ENCODE peak calls at places on chromosome 17, in eight cellular contexts. One of them, this sample, is unnamed.

GRCh38 chr17:45333702-45334092 is 16.9 kb upstream of the MAP3K14 start:
- DNase-seq in GM20000: no peak
- DNase-seq in heart left ventricle: no peak
- DNase-seq in fibroblast of mammary gland: no peak
- DNase-seq in epithelial cell of proximal tubule: no peak
- DNase-seq in Panc1: no peak
- DNase-seq in nephron progenitor cell: no peak
- DNase-seq in thyroid gland: no peak
- DNase-seq in this sample: no peak

GRCh38 chr17:11459780-11460426 is 138.4 kb upstream of the DNAH9 start:
- DNase-seq in GM20000: no peak
- DNase-seq in heart left ventricle: no peak
- DNase-seq in fibroblast of mammary gland: no peak
- DNase-seq in epithelial cell of proximal tubule: no peak
- DNase-seq in Panc1: no peak
- DNase-seq in nephron progenitor cell: no peak
- DNase-seq in thyroid gland: no peak
- DNase-seq in this sample: no peak

GRCh38 chr17:29205047-29205446 is 24.8 kb upstream of the MYO18A start:
- DNase-seq in GM20000: no peak
- DNase-seq in heart left ventricle: no peak
- DNase-seq in fibroblast of mammary gland: no peak
- DNase-seq in epithelial cell of proximal tubule: no peak
- DNase-seq in Panc1: no peak
- DNase-seq in nephron progenitor cell: no peak
- DNase-seq in thyroid gland: no peak
- DNase-seq in this sample: no peak

GRCh38 chr17:30449480-30449879 is 27.7 kb upstream of the GOSR1 start:
- DNase-seq in GM20000: no peak
- DNase-seq in heart left ventricle: no peak
- DNase-seq in fibroblast of mammary gland: peak; percentile 6
- DNase-seq in epithelial cell of proximal tubule: no peak
- DNase-seq in Panc1: no peak
- DNase-seq in nephron progenitor cell: no peak
- DNase-seq in thyroid gland: peak; percentile 51
- DNase-seq in this sample: no peak

GRCh38 chr17:17781591-17782424 is 55.0 kb downstream of the SREBF1 start:
- DNase-seq in GM20000: peak; percentile 56
- DNase-seq in heart left ventricle: peak; percentile 90
- DNase-seq in fibroblast of mammary gland: peak; percentile 48
- DNase-seq in epithelial cell of proximal tubule: no peak
- DNase-seq in Panc1: no peak
- DNase-seq in nephron progenitor cell: peak; percentile 73
- DNase-seq in thyroid gland: peak; percentile 95
- DNase-seq in this sample: peak; percentile 54

GRCh38 chr17:48577946-48578615 is at the start of gene HOXB4:
- DNase-seq in GM20000: peak; percentile 91
- DNase-seq in heart left ventricle: peak; percentile 70
- DNase-seq in fibroblast of mammary gland: peak; percentile 77
- DNase-seq in epithelial cell of proximal tubule: no peak
- DNase-seq in Panc1: no peak
- DNase-seq in nephron progenitor cell: peak; percentile 80
- DNase-seq in thyroid gland: peak; percentile 41
- DNase-seq in this sample: peak; percentile 84

GRCh38 chr17:76246080-76247066 is 6.1 kb upstream of the RNF157 start:
- DNase-seq in GM20000: peak; percentile 90
- DNase-seq in heart left ventricle: no peak
- DNase-seq in fibroblast of mammary gland: peak; percentile 78
- DNase-seq in epithelial cell of proximal tubule: no peak
- DNase-seq in Panc1: no peak
- DNase-seq in nephron progenitor cell: peak; percentile 38
- DNase-seq in thyroid gland: peak; percentile 19
- DNase-seq in this sample: peak; percentile 86

GRCh38 chr17:5635949-5636348 is 51.6 kb upstream of the NLRP1 start:
- DNase-seq in GM20000: no peak
- DNase-seq in heart left ventricle: no peak
- DNase-seq in fibroblast of mammary gland: no peak
- DNase-seq in epithelial cell of proximal tubule: no peak
- DNase-seq in Panc1: no peak
- DNase-seq in nephron progenitor cell: no peak
- DNase-seq in thyroid gland: no peak
- DNase-seq in this sample: no peak

GRCh38 chr17:4004517-4005295 is 40.5 kb upstream of the ATP2A3 start:
- DNase-seq in GM20000: peak; percentile 91
- DNase-seq in heart left ventricle: peak; percentile 54
- DNase-seq in fibroblast of mammary gland: peak; percentile 12
- DNase-seq in epithelial cell of proximal tubule: no peak
- DNase-seq in Panc1: no peak
- DNase-seq in nephron progenitor cell: peak; percentile 82
- DNase-seq in thyroid gland: peak; percentile 54
- DNase-seq in this sample: peak; percentile 62

GRCh38 chr17:60630352-60630751 is 30.4 kb downstream of the PPM1D start:
- DNase-seq in GM20000: no peak
- DNase-seq in heart left ventricle: no peak
- DNase-seq in fibroblast of mammary gland: peak; percentile 58
- DNase-seq in epithelial cell of proximal tubule: no peak
- DNase-seq in Panc1: no peak
- DNase-seq in nephron progenitor cell: no peak
- DNase-seq in thyroid gland: peak; percentile 21
- DNase-seq in this sample: no peak

GRCh38 chr17:55720917-55721836 is 1.5 kb downstream of the TMEM100 start:
- DNase-seq in GM20000: no peak
- DNase-seq in heart left ventricle: no peak
- DNase-seq in fibroblast of mammary gland: no peak
- DNase-seq in epithelial cell of proximal tubule: no peak
- DNase-seq in Panc1: no peak
- DNase-seq in nephron progenitor cell: no peak
- DNase-seq in thyroid gland: no peak
- DNase-seq in this sample: no peak

GRCh38 chr17:9206989-9207317 is 185.6 kb downstream of the NTN1 start:
- DNase-seq in GM20000: no peak
- DNase-seq in heart left ventricle: peak; percentile 15
- DNase-seq in fibroblast of mammary gland: peak; percentile 18
- DNase-seq in epithelial cell of proximal tubule: no peak
- DNase-seq in Panc1: no peak
- DNase-seq in nephron progenitor cell: no peak
- DNase-seq in thyroid gland: no peak
- DNase-seq in this sample: no peak

GRCh38 chr17:74190807-74191206 is 12.7 kb upstream of the RPL38 start:
- DNase-seq in GM20000: no peak
- DNase-seq in heart left ventricle: no peak
- DNase-seq in fibroblast of mammary gland: peak; percentile 29
- DNase-seq in epithelial cell of proximal tubule: no peak
- DNase-seq in Panc1: no peak
- DNase-seq in nephron progenitor cell: peak; percentile 76
- DNase-seq in thyroid gland: peak; percentile 23
- DNase-seq in this sample: no peak

GRCh38 chr17:29131814-29132682 is 48.1 kb downstream of the MYO18A start:
- DNase-seq in GM20000: no peak
- DNase-seq in heart left ventricle: no peak
- DNase-seq in fibroblast of mammary gland: peak; percentile 96
- DNase-seq in epithelial cell of proximal tubule: no peak
- DNase-seq in Panc1: no peak
- DNase-seq in nephron progenitor cell: no peak
- DNase-seq in thyroid gland: no peak
- DNase-seq in this sample: no peak

GRCh38 chr17:80780381-80781187 is 211.1 kb upstream of the CHMP6 start:
- DNase-seq in GM20000: peak; percentile 83
- DNase-seq in heart left ventricle: no peak
- DNase-seq in fibroblast of mammary gland: peak; percentile 77
- DNase-seq in epithelial cell of proximal tubule: no peak
- DNase-seq in Panc1: no peak
- DNase-seq in nephron progenitor cell: no peak
- DNase-seq in thyroid gland: no peak
- DNase-seq in this sample: peak; percentile 63

GRCh38 chr17:28193241-28193640 is 125.8 kb upstream of the TMEM97 start:
- DNase-seq in GM20000: no peak
- DNase-seq in heart left ventricle: peak; percentile 32
- DNase-seq in fibroblast of mammary gland: no peak
- DNase-seq in epithelial cell of proximal tubule: no peak
- DNase-seq in Panc1: no peak
- DNase-seq in nephron progenitor cell: no peak
- DNase-seq in thyroid gland: peak; percentile 36
- DNase-seq in this sample: no peak

GRCh38 chr17:45147581-45148182 is 593 bp upstream of the HEXIM1 start:
- DNase-seq in GM20000: peak; percentile 79
- DNase-seq in heart left ventricle: peak; percentile 85
- DNase-seq in fibroblast of mammary gland: peak; percentile 95
- DNase-seq in epithelial cell of proximal tubule: peak; percentile 86
- DNase-seq in Panc1: peak; percentile 85
- DNase-seq in nephron progenitor cell: peak; percentile 78
- DNase-seq in thyroid gland: peak; percentile 71
- DNase-seq in this sample: peak; percentile 88

GRCh38 chr17:28698253-28698941 is 13.3 kb downstream of the PROCA1 start:
- DNase-seq in GM20000: no peak
- DNase-seq in heart left ventricle: no peak
- DNase-seq in fibroblast of mammary gland: peak; percentile 37
- DNase-seq in epithelial cell of proximal tubule: peak; percentile 83
- DNase-seq in Panc1: no peak
- DNase-seq in nephron progenitor cell: no peak
- DNase-seq in thyroid gland: no peak
- DNase-seq in this sample: no peak

GRCh38 chr17:40071720-40072480 is 9.1 kb downstream of the THRA start:
- DNase-seq in GM20000: no peak
- DNase-seq in heart left ventricle: peak; percentile 86
- DNase-seq in fibroblast of mammary gland: no peak
- DNase-seq in epithelial cell of proximal tubule: no peak
- DNase-seq in Panc1: no peak
- DNase-seq in nephron progenitor cell: no peak
- DNase-seq in thyroid gland: peak; percentile 94
- DNase-seq in this sample: no peak

GRCh38 chr17:65984299-65984698 is 207.6 kb downstream of the CEP112 start:
- DNase-seq in GM20000: no peak
- DNase-seq in heart left ventricle: no peak
- DNase-seq in fibroblast of mammary gland: peak; percentile 51
- DNase-seq in epithelial cell of proximal tubule: no peak
- DNase-seq in Panc1: no peak
- DNase-seq in nephron progenitor cell: no peak
- DNase-seq in thyroid gland: no peak
- DNase-seq in this sample: no peak

GRCh38 chr17:65990593-65990992 is 201.3 kb downstream of the CEP112 start:
- DNase-seq in GM20000: no peak
- DNase-seq in heart left ventricle: peak; percentile 62
- DNase-seq in fibroblast of mammary gland: no peak
- DNase-seq in epithelial cell of proximal tubule: no peak
- DNase-seq in Panc1: no peak
- DNase-seq in nephron progenitor cell: no peak
- DNase-seq in thyroid gland: no peak
- DNase-seq in this sample: no peak

GRCh38 chr17:65988451-65988850 is 203.5 kb downstream of the CEP112 start:
- DNase-seq in GM20000: no peak
- DNase-seq in heart left ventricle: no peak
- DNase-seq in fibroblast of mammary gland: no peak
- DNase-seq in epithelial cell of proximal tubule: no peak
- DNase-seq in Panc1: no peak
- DNase-seq in nephron progenitor cell: no peak
- DNase-seq in thyroid gland: no peak
- DNase-seq in this sample: no peak

GRCh38 chr17:65985571-65985970 is 206.4 kb downstream of the CEP112 start:
- DNase-seq in GM20000: no peak
- DNase-seq in heart left ventricle: no peak
- DNase-seq in fibroblast of mammary gland: peak; percentile 41
- DNase-seq in epithelial cell of proximal tubule: no peak
- DNase-seq in Panc1: no peak
- DNase-seq in nephron progenitor cell: no peak
- DNase-seq in thyroid gland: no peak
- DNase-seq in this sample: no peak

GRCh38 chr17:65987988-65988387 is 203.9 kb downstream of the CEP112 start:
- DNase-seq in GM20000: no peak
- DNase-seq in heart left ventricle: no peak
- DNase-seq in fibroblast of mammary gland: peak; percentile 48
- DNase-seq in epithelial cell of proximal tubule: peak; percentile 6
- DNase-seq in Panc1: peak; percentile 25
- DNase-seq in nephron progenitor cell: no peak
- DNase-seq in thyroid gland: peak; percentile 3
- DNase-seq in this sample: no peak
- TF ChIP-seq CTCF in GM20000: peak; percentile 39
- TF ChIP-seq CTCF in heart left ventricle: peak; percentile 18
- TF ChIP-seq CTCF in fibroblast of mammary gland: peak; percentile 55
- TF ChIP-seq CTCF in epithelial cell of proximal tubule: peak; percentile 75
- TF ChIP-seq CTCF in Panc1: peak; percentile 54
- TF ChIP-seq CTCF in nephron progenitor cell: peak; percentile 19
- TF ChIP-seq CTCF in thyroid gland: peak; percentile 60
- TF ChIP-seq CTCF in this sample: peak; percentile 63

GRCh38 chr17:57929392-57929791 is 25.8 kb downstream of the CUEDC1 start:
- DNase-seq in GM20000: no peak
- DNase-seq in heart left ventricle: no peak
- DNase-seq in fibroblast of mammary gland: no peak
- DNase-seq in epithelial cell of proximal tubule: no peak
- DNase-seq in Panc1: no peak
- DNase-seq in nephron progenitor cell: no peak
- DNase-seq in thyroid gland: no peak
- DNase-seq in this sample: no peak
- TF ChIP-seq CTCF in GM20000: no peak
- TF ChIP-seq CTCF in heart left ventricle: no peak
- TF ChIP-seq CTCF in fibroblast of mammary gland: no peak
- TF ChIP-seq CTCF in epithelial cell of proximal tubule: no peak
- TF ChIP-seq CTCF in Panc1: no peak
- TF ChIP-seq CTCF in nephron progenitor cell: no peak
- TF ChIP-seq CTCF in thyroid gland: no peak
- TF ChIP-seq CTCF in this sample: no peak

DNA sequence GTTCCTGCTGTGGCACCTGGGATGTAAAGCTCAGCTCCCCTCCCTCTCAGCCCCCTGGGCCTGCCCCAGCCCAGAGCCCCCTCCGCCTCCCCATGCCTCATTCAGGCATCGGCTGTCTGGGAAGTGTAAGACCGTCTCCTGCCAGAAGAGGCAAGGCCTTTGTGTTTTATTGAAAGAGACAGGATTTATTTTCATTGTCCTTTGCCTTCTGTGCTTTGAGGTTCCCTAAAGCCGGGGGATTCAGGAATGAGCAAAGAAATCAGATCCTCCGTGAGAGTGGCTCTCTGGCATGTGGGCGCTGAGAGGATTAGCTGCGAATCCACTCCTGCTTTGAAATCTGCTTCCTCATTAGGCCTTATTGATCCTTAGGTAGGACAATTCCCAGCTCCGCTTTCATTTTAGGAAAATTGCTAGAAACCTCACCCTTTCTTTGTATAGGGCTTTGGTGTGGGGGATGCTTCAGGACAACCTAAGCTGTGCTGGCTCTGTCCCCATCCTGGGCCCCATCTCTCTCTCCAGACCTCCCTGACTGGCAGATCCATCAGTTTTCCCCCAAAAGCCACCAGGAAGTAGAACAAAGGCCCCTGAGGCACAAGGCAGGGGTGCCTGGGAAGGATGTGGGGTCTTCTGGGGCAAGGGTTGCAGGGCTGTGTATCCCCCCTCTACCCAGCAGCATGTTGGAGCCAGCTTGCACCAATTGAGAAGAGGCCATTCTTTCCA is 211.4 kb upstream of the TNRC6C start:
- DNase-seq in GM20000: no peak
- DNase-seq in heart left ventricle: no peak
- DNase-seq in fibroblast of mammary gland: no peak
- DNase-seq in epithelial cell of proximal tubule: no peak
- DNase-seq in Panc1: no peak
- DNase-seq in nephron progenitor cell: no peak
- DNase-seq in thyroid gland: no peak
- DNase-seq in this sample: no peak
- TF ChIP-seq CTCF in GM20000: no peak
- TF ChIP-seq CTCF in heart left ventricle: no peak
- TF ChIP-seq CTCF in fibroblast of mammary gland: no peak
- TF ChIP-seq CTCF in epithelial cell of proximal tubule: no peak
- TF ChIP-seq CTCF in Panc1: no peak
- TF ChIP-seq CTCF in nephron progenitor cell: no peak
- TF ChIP-seq CTCF in thyroid gland: no peak
- TF ChIP-seq CTCF in this sample: no peak

GRCh38 chr17:83146347-83146746 is 66.9 kb downstream of the METRNL start:
- DNase-seq in GM20000: no peak
- DNase-seq in heart left ventricle: no peak
- DNase-seq in fibroblast of mammary gland: no peak
- DNase-seq in epithelial cell of proximal tubule: no peak
- DNase-seq in Panc1: no peak
- DNase-seq in nephron progenitor cell: no peak
- DNase-seq in thyroid gland: no peak
- DNase-seq in this sample: no peak
- TF ChIP-seq CTCF in GM20000: no peak
- TF ChIP-seq CTCF in heart left ventricle: no peak
- TF ChIP-seq CTCF in fibroblast of mammary gland: no peak
- TF ChIP-seq CTCF in epithelial cell of proximal tubule: no peak
- TF ChIP-seq CTCF in Panc1: no peak
- TF ChIP-seq CTCF in nephron progenitor cell: no peak
- TF ChIP-seq CTCF in thyroid gland: no peak
- TF ChIP-seq CTCF in this sample: no peak

This sample was measured in activated CD8-positive, alpha-beta T cell treated with anti-CD3 and anti-CD28 coated beads for 36 hours.